ENCODE peak calls at places on chromosomes 11 and 22, in six cellular contexts. R is body of pancreas, Q is IMR-90, T is foreskin fibroblast, S is psoas muscle, F is astrocyte. M is an unnamed sample.

GRCh38 chr22:31639640-31640039 is 22.4 kb downstream of the PISD start:
- DNase-seq in R (no peak), Q (no peak), T (no peak), S (no peak), F (no peak), M (no peak)

GRCh38 chr11:2837096-2837601 is 48.4 kb downstream of the CDKN1C start:
- DNase-seq in R (peak; percentile 63), Q (peak; percentile 11), T (peak; percentile 28), S (peak; percentile 82), F (no peak), M (peak; percentile 52)

GRCh38 chr11:69317401-69318092 is 23.6 kb downstream of the MYEOV start:
- DNase-seq in R (no peak), Q (peak; percentile 47), T (no peak), S (no peak), F (peak; percentile 56), M (peak; percentile 48)

GRCh38 chr11:123212406-123212805 is 17.4 kb upstream of the CLMP start:
- DNase-seq in R (no peak), Q (no peak), T (no peak), S (no peak), F (no peak), M (no peak)

GRCh38 chr11:43709689-43710088 is 29.2 kb downstream of the HSD17B12 start:
- DNase-seq in R (no peak), Q (no peak), T (no peak), S (no peak), F (no peak), M (no peak)

GRCh38 chr11:2453436-2453835 is 8.6 kb downstream of the KCNQ1 start:
- DNase-seq in R (no peak), Q (no peak), T (no peak), S (no peak), F (no peak), M (no peak)

GRCh38 chr11:110097459-110098012 is 4.3 kb downstream of the ZC3H12C start:
- DNase-seq in R (no peak), Q (peak; percentile 58), T (no peak), S (no peak), F (no peak), M (no peak)

GRCh38 chr11:67576742-67577475 is 6.7 kb upstream of the GSTP1 start:
- DNase-seq in R (no peak), Q (no peak), T (no peak), S (no peak), F (no peak), M (no peak)

GRCh38 chr11:6604081-6604626 is 580 bp downstream of the ILK start:
- DNase-seq in R (peak; percentile 67), Q (peak; percentile 70), T (peak; percentile 53), S (no peak), F (peak; percentile 46), M (peak; percentile 78)

GRCh38 chr11:116732740-116733385 is 39.9 kb downstream of the BUD13 start:
- DNase-seq in R (peak; percentile 64), Q (peak; percentile 68), T (peak; percentile 51), S (peak; percentile 46), F (peak; percentile 30), M (peak; percentile 79)

GRCh38 chr11:122673706-122674105 is 18.2 kb downstream of the UBASH3B start:
- DNase-seq in R (no peak), Q (peak; percentile 71), T (no peak), S (no peak), F (peak; percentile 32), M (peak; percentile 51)

GRCh38 chr11:31375866-31376265 is 6.2 kb downstream of the DNAJC24 start:
- DNase-seq in R (no peak), Q (no peak), T (no peak), S (no peak), F (no peak), M (no peak)

GRCh38 chr22:44928064-44928463 is 81.7 kb downstream of the PHF21B start:
- DNase-seq in R (no peak), Q (no peak), T (no peak), S (no peak), F (no peak), M (no peak)

GRCh38 chr11:107830915-107831540 is 27.6 kb downstream of the SLC35F2 start:
- DNase-seq in R (peak; percentile 53), Q (no peak), T (no peak), S (no peak), F (no peak), M (no peak)

GRCh38 chr22:46196268-46196667 is 45.9 kb downstream of the PPARA start:
- DNase-seq in R (peak; percentile 15), Q (no peak), T (no peak), S (peak; percentile 54), F (no peak), M (no peak)

GRCh38 chr11:26649884-26650283 is 72.0 kb downstream of the SLC5A12 start:
- DNase-seq in R (peak; percentile 80), Q (peak; percentile 53), T (peak; percentile 60), S (no peak), F (peak; percentile 15), M (peak; percentile 88)

GRCh38 chr11:80155412-80156017 is 714.7 kb upstream of the TENM4 start:
- DNase-seq in R (no peak), Q (peak; percentile 37), T (peak; percentile 11), S (no peak), F (no peak), M (peak; percentile 29)
- TF ChIP-seq CTCF in R (no peak), Q (peak; percentile 80), T (peak; percentile 63), S (peak; percentile 27), F (peak; percentile 65), M (peak; percentile 40)

DNA sequence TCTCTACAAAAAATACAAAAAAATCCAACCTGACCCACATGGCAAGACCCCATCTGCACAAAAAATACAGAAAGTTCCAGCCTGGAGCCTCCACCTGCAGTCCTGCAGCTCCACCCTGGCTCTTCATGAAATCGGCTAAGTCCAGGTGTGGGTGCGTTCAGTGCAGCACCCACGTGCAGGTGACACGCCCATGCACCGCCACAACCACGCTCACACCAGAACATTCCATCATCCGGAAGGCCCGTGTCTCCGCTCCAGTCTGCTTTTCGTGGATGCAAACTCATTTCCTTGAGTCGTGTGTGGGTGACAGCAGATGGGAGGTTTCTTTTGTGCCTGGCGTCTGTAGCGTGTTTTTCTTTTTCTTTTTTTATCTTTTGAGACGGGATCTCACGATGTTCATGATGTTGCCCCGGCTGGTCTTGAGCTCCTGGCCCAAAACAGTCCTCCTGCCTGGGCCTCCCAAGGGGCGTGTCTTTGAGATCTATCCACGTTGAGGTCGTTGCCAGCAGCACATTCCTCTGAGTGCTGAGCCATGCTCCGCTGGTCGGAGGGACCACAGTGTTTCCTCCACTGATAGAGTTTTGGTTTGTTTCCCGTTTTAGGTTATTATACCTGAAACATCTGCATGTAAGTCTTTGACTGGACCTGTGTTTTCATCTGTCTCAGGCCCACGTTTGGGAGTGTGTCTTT is 7.1 kb downstream of the PTDSS2 start:
- DNase-seq in R (no peak), Q (no peak), T (no peak), S (no peak), F (no peak), M (no peak)
- H3K4me3 ChIP-seq in R (no peak overlapping the region), Q (no peak overlapping the region), T (no peak overlapping the region), S (no peak overlapping the region), F (no peak overlapping the region), M (no peak overlapping the region)

DNA sequence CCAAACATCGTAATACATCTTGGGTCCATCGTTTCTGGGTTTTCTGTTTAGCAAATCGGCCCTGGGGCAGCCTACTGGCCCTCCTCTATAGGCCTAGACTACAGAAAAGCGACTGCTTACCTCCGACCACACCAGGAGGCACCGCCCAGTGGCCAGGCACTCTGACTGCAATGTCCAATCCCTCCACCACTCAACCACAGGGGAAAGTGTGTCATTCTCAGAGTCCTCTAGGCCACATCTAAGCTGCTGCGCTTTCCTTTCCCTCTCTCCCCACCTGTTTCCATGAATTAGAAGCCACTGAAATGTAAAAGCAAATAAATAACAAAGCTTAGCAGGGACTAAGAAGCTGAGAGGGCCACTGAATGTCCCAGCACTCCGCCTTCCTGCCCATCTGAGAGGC is 50.2 kb upstream of the FLI1 start:
- DNase-seq in R (no peak), Q (no peak), T (no peak), S (no peak), F (no peak), M (no peak)
- TF ChIP-seq CTCF in R (no peak), Q (no peak), T (no peak), S (no peak), F (no peak), M (no peak)

GRCh38 chr22:23055448-23056179 is 14.7 kb upstream of the GNAZ start:
- DNase-seq in R (no peak), Q (no peak), T (no peak), S (no peak), F (no peak), M (no peak)

GRCh38 chr22:23054531-23055257 is 15.6 kb upstream of the GNAZ start:
- DNase-seq in R (no peak), Q (no peak), T (no peak), S (no peak), F (no peak), M (no peak)

GRCh38 chr22:23057331-23057730 is 13.0 kb upstream of the GNAZ start:
- DNase-seq in R (no peak), Q (no peak), T (no peak), S (no peak), F (no peak), M (no peak)

GRCh38 chr22:23053912-23054530 is 16.3 kb upstream of the GNAZ start:
- DNase-seq in R (no peak), Q (no peak), T (no peak), S (no peak), F (no peak), M (no peak)

DNA sequence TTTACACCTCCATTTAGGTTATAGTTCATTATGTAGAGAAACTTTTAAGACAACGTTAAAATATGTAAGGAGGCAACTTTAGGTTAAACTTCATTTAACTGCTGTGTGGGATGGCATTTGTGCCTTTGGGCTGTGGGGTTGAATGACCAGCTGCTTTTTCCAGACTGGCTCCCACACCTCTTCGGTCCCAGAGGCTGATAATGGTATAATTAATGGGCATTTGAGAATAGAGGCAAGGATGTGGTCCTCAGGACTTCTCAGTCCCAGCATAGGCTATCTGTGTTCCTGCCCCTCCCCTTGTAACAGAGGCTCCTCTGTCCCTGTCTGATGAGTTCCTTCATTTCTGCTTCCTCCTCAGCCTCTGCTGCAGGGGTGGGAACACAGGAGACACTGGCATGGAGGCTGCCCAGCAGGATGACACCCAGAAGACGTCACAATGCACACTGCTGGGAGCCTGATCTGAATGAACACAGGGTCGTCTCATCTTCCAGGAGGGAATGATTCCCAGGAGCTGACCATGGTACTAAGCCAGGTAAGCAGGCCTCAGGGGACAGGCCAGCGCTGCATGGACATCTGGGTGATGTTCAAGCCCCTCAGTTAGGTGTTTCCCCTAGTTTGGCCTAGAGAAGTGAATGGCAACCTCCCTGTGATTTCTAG is 17.1 kb upstream of the GNAZ start:
- DNase-seq in R (no peak), Q (no peak), T (no peak), S (no peak), F (no peak), M (no peak)
- H3K4me3 ChIP-seq in R (no peak overlapping the region), Q (no peak overlapping the region), T (no peak overlapping the region), S (no peak overlapping the region), F (no peak overlapping the region), M (no peak overlapping the region)

GRCh38 chr11:60629399-60629798 is 70.0 kb upstream of the MS4A8 start:
- DNase-seq in R (no peak), Q (no peak), T (no peak), S (no peak), F (no peak), M (no peak)

GRCh38 chr11:60625262-60625661 is 74.2 kb upstream of the MS4A8 start:
- DNase-seq in R (peak; percentile 60), Q (peak; percentile 23), T (no peak), S (no peak), F (no peak), M (peak; percentile 65)
- TF ChIP-seq CTCF in R (no peak), Q (peak; percentile 34), T (no peak), S (no peak), F (peak; percentile 39), M (peak; percentile 27)

GRCh38 chr11:83054904-83055380 is 16.8 kb downstream of the RAB30 start:
- DNase-seq in R (peak; percentile 40), Q (no peak), T (no peak), S (no peak), F (no peak), M (no peak)
- H3K4me3 ChIP-seq in R (no peak overlapping the region), Q (no peak overlapping the region), T (no peak overlapping the region), S (no peak overlapping the region), F (no peak overlapping the region), M (no peak overlapping the region)

GRCh38 chr11:58133329-58134076 is 8.2 kb upstream of the OR9I1 start:
- DNase-seq in R (no peak), Q (no peak), T (no peak), S (no peak), F (no peak), M (no peak)
- TF ChIP-seq CTCF in R (no peak), Q (no peak), T (no peak), S (no peak), F (no peak), M (no peak)